ENCODE peak calls at places on chromosome 10, in eight cellular contexts. A is heart left ventricle; P is fibroblast of lung; U is foreskin fibroblast; J is NAMALWA; C is stimulated activated CD8-positive, alpha-beta memory T cell treated with anti-CD3 and anti-CD28 coated beads, Interleukin-7, amount 100 ng/mL, for 4 hours; L is left cardiac atrium; F is activated T-helper 9 cell treated with anti-CD3 and anti-CD28 coated beads, Interleukin-2, amount 50 U/mL, for 16 hours. Y is an unnamed sample.

GRCh38 chr10:124742418-124743187 is 1.6 kb downstream of the FAM53B start:
- DNase-seq in A (no peak), P (peak), U (no peak), J (peak), C (no peak), L (no peak), F (no peak), Y (peak)

GRCh38 chr10:35517431-35518181 is 87.5 kb upstream of the GJD4 start:
- DNase-seq in A (no peak), P (peak), U (peak), J (no peak), C (no peak), L (no peak), F (no peak), Y (no peak)

GRCh38 chr10:52673468-52673867 is 99.1 kb downstream of the MBL2 start:
- DNase-seq in A (no peak), P (no peak), U (no peak), J (no peak), C (no peak), L (no peak), F (no peak), Y (no peak)

GRCh38 chr10:5752301-5752871 is 60.8 kb downstream of the GDI2 start:
- DNase-seq in A (no peak), P (no peak), U (peak), J (no peak), C (no peak), L (no peak), F (no peak), Y (no peak)

GRCh38 chr10:18681366-18681765 is 22.1 kb downstream of the ARL5B start:
- DNase-seq in A (no peak), P (peak), U (peak), J (no peak), C (no peak), L (no peak), F (no peak), Y (no peak)

GRCh38 chr10:63573068-63573697 is 52.0 kb downstream of the REEP3 start:
- DNase-seq in A (no peak), P (peak), U (peak), J (no peak), C (no peak), L (no peak), F (no peak), Y (no peak)

GRCh38 chr10:117441812-117442443 is 66.7 kb upstream of the PDZD8 start:
- DNase-seq in A (no peak), P (no peak), U (peak), J (peak), C (no peak), L (no peak), F (no peak), Y (no peak)

GRCh38 chr10:115827180-115827579 is 445.8 kb downstream of the GFRA1 start:
- DNase-seq in A (no peak), P (peak), U (peak), J (no peak), C (no peak), L (peak), F (no peak), Y (no peak)

GRCh38 chr10:62816179-62817119 is at the start of gene EGR2:
- DNase-seq in A (peak), P (peak), U (peak), J (peak), C (peak), L (peak), F (peak), Y (peak)

GRCh38 chr10:126191192-126191591 is 197.1 kb downstream of the ADAM12 start:
- DNase-seq in A (no peak), P (no peak), U (no peak), J (no peak), C (no peak), L (no peak), F (no peak), Y (no peak)

GRCh38 chr10:119755446-119755845 is 29.6 kb downstream of the INPP5F start:
- DNase-seq in A (no peak), P (no peak), U (no peak), J (no peak), C (no peak), L (no peak), F (no peak), Y (no peak)

GRCh38 chr10:118966131-118967125 is 63.1 kb upstream of the NANOS1 start:
- DNase-seq in A (peak), P (no peak), U (no peak), J (no peak), C (no peak), L (peak), F (no peak), Y (no peak)

GRCh38 chr10:85610381-85611092 is 756.1 kb downstream of the GRID1 start:
- DNase-seq in A (no peak), P (no peak), U (no peak), J (no peak), C (no peak), L (no peak), F (no peak), Y (no peak)

GRCh38 chr10:119132521-119133345 is 28.8 kb downstream of the DENND10 start:
- DNase-seq in A (no peak), P (no peak), U (no peak), J (no peak), C (no peak), L (no peak), F (no peak), Y (no peak)

GRCh38 chr10:128210215-128211063 is 84.2 kb upstream of the MKI67 start:
- DNase-seq in A (peak), P (peak), U (peak), J (no peak), C (peak), L (peak), F (peak), Y (no peak)

GRCh38 chr10:6755891-6756460 is 175.9 kb upstream of the PRKCQ start:
- DNase-seq in A (no peak), P (peak), U (peak), J (peak), C (no peak), L (no peak), F (no peak), Y (no peak)

GRCh38 chr10:30383366-30383765 is 34.3 kb upstream of the MTPAP start:
- DNase-seq in A (no peak), P (peak), U (peak), J (no peak), C (no peak), L (no peak), F (no peak), Y (no peak)

GRCh38 chr10:113027574-113028392 is 77.7 kb downstream of the TCF7L2 start:
- DNase-seq in A (no peak), P (peak), U (no peak), J (no peak), C (no peak), L (no peak), F (no peak), Y (no peak)

GRCh38 chr10:48547061-48547895 is 57.6 kb downstream of the ARHGAP22 start:
- DNase-seq in A (no peak), P (no peak), U (no peak), J (no peak), C (no peak), L (no peak), F (no peak), Y (no peak)

GRCh38 chr10:102410427-102411073 is 8.0 kb downstream of the PSD start:
- DNase-seq in A (no peak), P (peak), U (no peak), J (no peak), C (peak), L (no peak), F (peak), Y (no peak)

GRCh38 chr10:101601541-101601940 is 13.4 kb downstream of the DPCD start:
- DNase-seq in A (peak), P (no peak), U (no peak), J (no peak), C (no peak), L (no peak), F (no peak), Y (peak)

GRCh38 chr10:34658934-34659333 is 156.2 kb downstream of the PARD3 start:
- DNase-seq in A (no peak), P (no peak), U (no peak), J (no peak), C (no peak), L (no peak), F (no peak), Y (no peak)

GRCh38 chr10:108187396-108188012 is 1023.0 kb upstream of the SORCS1 start:
- DNase-seq in A (no peak), P (no peak), U (no peak), J (no peak), C (no peak), L (no peak), F (no peak), Y (no peak)

GRCh38 chr10:132407243-132407746 is 10.3 kb downstream of the PWWP2B start:
- DNase-seq in A (peak), P (no peak), U (no peak), J (no peak), C (no peak), L (peak), F (no peak), Y (peak)

GRCh38 chr10:109866168-109866994 is 56.9 kb downstream of the XPNPEP1 start:
- DNase-seq in A (peak), P (peak), U (no peak), J (peak), C (no peak), L (peak), F (no peak), Y (no peak)

GRCh38 chr10:119233821-119234220 is 26.4 kb downstream of the GRK5 start:
- DNase-seq in A (no peak), P (peak), U (no peak), J (no peak), C (no peak), L (no peak), F (no peak), Y (no peak)

GRCh38 chr10:48608279-48608681 is 3.4 kb upstream of the ARHGAP22 start:
- DNase-seq in A (no peak), P (peak), U (peak), J (peak), C (no peak), L (no peak), F (no peak), Y (no peak)

GRCh38 chr10:109743141-109744120 is 179.9 kb downstream of the XPNPEP1 start:
- DNase-seq in A (no peak), P (peak), U (no peak), J (no peak), C (no peak), L (no peak), F (no peak), Y (no peak)

GRCh38 chr10:44715081-44715480 is 196.1 kb upstream of the TMEM72 start:
- DNase-seq in A (no peak), P (no peak), U (peak), J (no peak), C (no peak), L (no peak), F (no peak), Y (no peak)

GRCh38 chr10:73591935-73592699 is 975 bp upstream of the USP54 start:
- DNase-seq in A (peak), P (peak), U (no peak), J (peak), C (no peak), L (peak), F (no peak), Y (peak)

Y was measured in NCI-H510A treated with DMSO at 0.1 percent for 48 hours.